ENCODE peak calls at places on chromosomes 5 and 9, in nine cellular contexts. R, H, B, U, K, A, W, Q and P are unnamed samples.

GRCh38 chr9:10612649-10613398 is at the start of gene PTPRD:
- DNase-seq in A (no peak), K (peak; percentile 55), Q (no peak), U (peak; percentile 51), W (peak; percentile 49), R (peak; percentile 73), H (peak; percentile 3), B (peak; percentile 19), P (peak; percentile 37)

GRCh38 chr5:38734353-38734752 is 111.5 kb upstream of the OSMR start:
- DNase-seq in H (no peak), K (no peak), Q (no peak), R (no peak), U (no peak), A (no peak), B (no peak), W (peak; percentile 59), P (no peak)

GRCh38 chr5:124599048-124599973 is 147.1 kb downstream of the ZNF608 start:
- DNase-seq in U (peak; percentile 84), H (no peak), A (no peak), B (peak; percentile 67), W (peak; percentile 55), R (no peak), K (peak; percentile 14), Q (no peak), P (no peak)

GRCh38 chr9:88322906-88323566 is 65.2 kb upstream of the SPIN1 start:
- DNase-seq in B (no peak), U (peak; percentile 72), W (no peak), Q (no peak), H (no peak), K (peak; percentile 55), A (no peak), R (peak; percentile 20), P (no peak)

GRCh38 chr5:131505237-131505908 is 129.7 kb downstream of the RAPGEF6 start:
- DNase-seq in U (no peak), H (no peak), A (no peak), K (no peak), Q (no peak), B (no peak), R (no peak), W (no peak), P (no peak)

GRCh38 chr5:76144892-76145291 is 61.7 kb downstream of the SV2C start:
- DNase-seq in H (no peak), A (no peak), B (no peak), Q (no peak), K (no peak), W (no peak), U (no peak), R (no peak), P (no peak)

GRCh38 chr9:119177141-119177540 is 192.1 kb downstream of the BRINP1 start:
- DNase-seq in B (no peak), H (no peak), A (no peak), U (no peak), R (no peak), W (no peak), K (no peak), Q (no peak), P (no peak)

GRCh38 chr9:124504530-124505005 is 2.6 kb downstream of the NR5A1 start:
- DNase-seq in H (no peak), A (no peak), B (no peak), Q (no peak), K (no peak), W (no peak), U (no peak), R (no peak), P (no peak)

GRCh38 chr5:141155540-141156374 is 5.9 kb downstream of the PCDHB6 start:
- DNase-seq in W (no peak), A (no peak), K (no peak), H (no peak), U (no peak), R (no peak), B (no peak), Q (no peak), P (no peak)

GRCh38 chr5:100456615-100457014 is 78.6 kb upstream of the FAM174A start:
- DNase-seq in Q (no peak), R (no peak), B (no peak), W (no peak), K (no peak), H (no peak), A (no peak), U (no peak), P (no peak)

GRCh38 chr5:137374110-137374853 is 124.8 kb downstream of the SPOCK1 start:
- DNase-seq in Q (no peak), H (no peak), K (no peak), B (no peak), W (no peak), U (no peak), R (no peak), A (no peak), P (no peak)

GRCh38 chr5:71932131-71932635 is 175.1 kb upstream of the MAP1B start:
- DNase-seq in H (no peak), B (peak; percentile 63), K (no peak), A (no peak), U (peak; percentile 17), Q (no peak), W (no peak), R (no peak), P (no peak)

GRCh38 chr5:123875444-123876264 is 363.7 kb downstream of the CSNK1G3 start:
- DNase-seq in H (no peak), Q (no peak), W (peak; percentile 26), B (peak; percentile 43), A (no peak), R (no peak), K (no peak), U (peak; percentile 51), P (no peak)

GRCh38 chr5:132269635-132270344 is 12.3 kb downstream of the PDLIM4 start:
- DNase-seq in W (no peak), A (no peak), H (no peak), U (no peak), K (no peak), Q (no peak), R (no peak), B (no peak), P (no peak)